ENCODE peak calls at places on chromosomes 4 and X, in five cellular contexts. Z is body of pancreas, O is coronary artery, T is right atrium auricular region, C is aorta. I is an unnamed sample.

GRCh38 chr4:168218663-168219062 is 99.9 kb downstream of the DDX60 start:
- DNase-seq in T (no peak), C (no peak), Z (no peak), O (no peak), I (no peak)

GRCh38 chrX:150449313-150449712 is 86.2 kb downstream of the MAMLD1 start:
- DNase-seq in C (no peak), Z (no peak), T (no peak), O (no peak), I (no peak)

GRCh38 chrX:13669246-13669689 is 16.3 kb downstream of the TCEANC start:
- DNase-seq in Z (peak), O (no peak), T (peak), C (peak), I (no peak)

GRCh38 chr4:141329174-141329569 is 108.5 kb downstream of the ZNF330 start:
- DNase-seq in C (no peak), Z (no peak), T (no peak), O (no peak), I (no peak)

GRCh38 chrX:109614951-109615350 is 10.0 kb downstream of the KCNE5 start:
- DNase-seq in C (no peak), Z (no peak), T (no peak), O (no peak), I (no peak)

GRCh38 chr4:173370130-173370476 is 651 bp upstream of the SAP30 start:
- DNase-seq in O (peak), T (peak), Z (peak), C (peak), I (no peak)

GRCh38 chrX:32530802-32531403 is 680.4 kb downstream of the DMD start:
- DNase-seq in T (no peak), Z (peak), C (no peak), O (no peak), I (peak)

GRCh38 chrX:65783746-65784145 is 116.3 kb downstream of the MSN start:
- DNase-seq in C (no peak), O (no peak), T (no peak), Z (no peak), I (no peak)

GRCh38 chr4:141686146-141686775 is 49.9 kb downstream of the IL15 start:
- DNase-seq in Z (no peak), O (no peak), C (no peak), T (no peak), I (no peak)

GRCh38 chr4:15054546-15054945 is 52.3 kb downstream of the CPEB2 start:
- DNase-seq in C (no peak), O (no peak), Z (no peak), T (no peak), I (no peak)

GRCh38 chr4:6668391-6668790 is 25.3 kb upstream of the S100P start:
- DNase-seq in C (no peak), Z (no peak), O (no peak), T (no peak), I (no peak)

GRCh38 chr4:53196872-53197759 is 168.7 kb downstream of the SCFD2 start:
- DNase-seq in T (no peak), O (no peak), Z (no peak), C (no peak), I (no peak)

GRCh38 chr4:77065382-77065781 is 10.4 kb downstream of the CCNI start:
- DNase-seq in C (no peak), O (no peak), Z (no peak), T (no peak), I (no peak)

GRCh38 chr4:122758033-122758432 is 25.5 kb downstream of the BBS12 start:
- DNase-seq in O (no peak), C (no peak), T (no peak), Z (no peak), I (no peak)

GRCh38 chr4:126582737-126583136 is 1050.0 kb upstream of the INTU start:
- DNase-seq in T (no peak), C (no peak), Z (no peak), O (no peak), I (no peak)

GRCh38 chr4:7325541-7325940 is 109.2 kb downstream of the PSAPL1 start:
- DNase-seq in C (peak), Z (no peak), T (no peak), O (no peak), I (no peak)

GRCh38 chr4:51907001-51907669 is 64.2 kb downstream of the DCUN1D4 start:
- DNase-seq in O (no peak), C (no peak), T (no peak), Z (no peak), I (no peak)

GRCh38 chr4:86896596-86896995 is 4.4 kb upstream of the C4orf36 start:
- DNase-seq in T (no peak), O (no peak), Z (no peak), C (no peak), I (no peak)

GRCh38 chr4:159070742-159071141 is 32.1 kb upstream of the RAPGEF2 start:
- DNase-seq in C (no peak), T (no peak), O (no peak), Z (no peak), I (no peak)

GRCh38 chr4:107999932-108000539 is 10.3 kb downstream of the HADH start:
- DNase-seq in T (no peak), O (no peak), Z (no peak), C (no peak), I (no peak)

GRCh38 chr4:7427326-7428260 is 7.1 kb downstream of the PSAPL1 start:
- DNase-seq in O (peak), C (no peak), Z (peak), T (peak), I (no peak)

GRCh38 chr4:114582625-114583024 is 16.0 kb upstream of the UGT8 start:
- DNase-seq in O (no peak), T (no peak), C (no peak), Z (no peak), I (no peak)

GRCh38 chr4:177023951-177024350 is 231.2 kb upstream of the VEGFC start:
- DNase-seq in T (no peak), Z (no peak), O (no peak), C (no peak), I (no peak)

GRCh38 chr4:6779667-6780565 is 2.6 kb upstream of the KIAA0232 start:
- DNase-seq in Z (no peak), T (no peak), C (no peak), O (no peak), I (no peak)

GRCh38 chr4:88528861-88529260 is 5.3 kb upstream of the PYURF start:
- DNase-seq in T (no peak), C (no peak), O (no peak), Z (no peak), I (no peak)

GRCh38 chrX:134749651-134750450 is 91.6 kb upstream of the PLAC1 start:
- DNase-seq in C (no peak), T (no peak), O (no peak), Z (no peak), I (no peak)

GRCh38 chr4:122038896-122039295 is 87.0 kb upstream of the TRPC3 start:
- DNase-seq in O (no peak), Z (no peak), C (no peak), T (no peak), I (no peak)

GRCh38 chr4:121656269-121656641 is 40.5 kb downstream of the ANXA5 start:
- DNase-seq in T (no peak), Z (peak), C (no peak), O (no peak), I (peak)

GRCh38 chr4:85446462-85446861 is 28.5 kb upstream of the ARHGAP24 start:
- DNase-seq in O (no peak), Z (no peak), C (no peak), T (no peak), I (no peak)

GRCh38 chr4:80306255-80306654 is 29.3 kb upstream of the CFAP299 start:
- DNase-seq in Z (no peak), C (no peak), O (no peak), T (no peak), I (no peak)

GRCh38 chr4:32460972-32461371 is 1740.8 kb downstream of the PCDH7 start:
- DNase-seq in Z (no peak), T (no peak), O (no peak), C (no peak), I (no peak)

GRCh38 chr4:6938237-6938636 is 28.6 kb downstream of the TBC1D14 start:
- DNase-seq in C (peak), T (peak), O (no peak), Z (no peak), I (peak)

GRCh38 chrX:46649421-46650260 is 76.1 kb downstream of the CHST7 start:
- DNase-seq in C (peak), Z (no peak), O (no peak), T (no peak), I (peak)

GRCh38 chrX:48826135-48826875 is at the start of gene ERAS:
- DNase-seq in T (no peak), C (no peak), O (no peak), Z (no peak), I (no peak)

GRCh38 chr4:177302371-177303100 is 7.1 kb upstream of the NEIL3 start:
- DNase-seq in O (no peak), C (no peak), Z (no peak), T (no peak), I (no peak)

GRCh38 chr4:26576171-26576829 is 7.6 kb upstream of the TBC1D19 start:
- DNase-seq in O (no peak), C (no peak), T (no peak), Z (no peak), I (no peak)

GRCh38 chrX:66731398-66731797 is 92.5 kb upstream of the EDA2R start:
- DNase-seq in T (no peak), Z (no peak), C (no peak), O (no peak), I (no peak)

GRCh38 chr4:75180217-75180616 is 247.3 kb downstream of the PARM1 start:
- DNase-seq in Z (no peak), C (no peak), O (no peak), T (no peak), I (no peak)

GRCh38 chr4:75179510-75179909 is 246.6 kb downstream of the PARM1 start:
- DNase-seq in Z (no peak), O (no peak), C (no peak), T (no peak), I (no peak)

GRCh38 chr4:75180790-75181776 is 248.2 kb downstream of the PARM1 start:
- DNase-seq in C (peak), T (no peak), O (no peak), Z (no peak), I (no peak)
- H3K27ac ChIP-seq in C (no peak), T (no peak), O (peak), Z (no peak), I (no peak)

DNA sequence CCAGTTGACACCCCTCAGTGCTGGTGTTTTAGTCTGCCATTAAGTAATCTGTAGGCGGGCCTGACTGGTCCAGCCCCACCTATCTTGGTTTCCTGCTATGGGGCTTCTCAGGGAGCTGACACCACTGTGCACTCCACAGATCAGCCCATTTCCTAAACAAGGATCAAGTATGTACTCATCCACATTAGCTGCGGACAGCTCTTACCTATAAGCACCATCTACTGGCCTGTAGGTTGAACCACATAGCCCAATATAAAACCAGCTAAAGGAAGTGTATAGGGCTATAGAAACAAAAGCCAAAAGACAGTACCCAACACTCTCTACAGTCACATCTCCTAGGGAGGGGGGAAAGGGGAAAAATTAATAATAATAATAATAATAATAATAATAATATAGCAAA is 353.5 kb upstream of the CXorf51B start:
- DNase-seq in Z (no peak), T (no peak), C (no peak), O (no peak), I (no peak)
- H3K27ac ChIP-seq in Z (no peak), T (no peak), C (no peak), O (no peak), I (no peak)

DNA sequence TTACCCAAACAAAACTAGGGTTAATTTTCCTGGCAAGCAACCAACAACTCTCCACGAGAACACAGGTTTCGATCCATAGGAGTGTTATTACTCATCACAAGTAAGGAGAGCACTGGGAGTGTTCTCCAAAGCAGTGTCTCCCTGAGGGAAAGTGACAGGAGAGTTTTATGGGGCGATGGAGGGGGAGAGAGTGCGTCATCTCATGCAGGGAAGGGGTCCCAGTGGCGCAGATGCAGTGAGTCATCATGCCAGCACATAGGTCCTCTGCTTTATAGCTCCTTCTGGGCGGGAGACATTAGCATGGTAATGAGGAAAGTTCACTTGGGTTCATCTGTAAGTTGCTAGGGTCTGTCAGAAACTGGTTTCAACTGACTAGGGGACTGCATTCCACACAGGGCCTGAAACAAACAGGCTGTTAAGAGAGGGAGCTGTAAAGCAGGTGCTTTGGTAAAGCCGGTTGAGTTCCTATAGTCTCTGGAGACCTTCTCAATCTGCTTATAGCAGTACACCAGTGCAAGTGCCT is 12.7 kb upstream of the BOD1L1 start:
- DNase-seq in O (no peak), T (no peak), Z (no peak), C (no peak), I (no peak)
- H3K27ac ChIP-seq in O (no peak), T (no peak), Z (no peak), C (no peak), I (no peak)

GRCh38 chr4:47482326-47482725 is 2.7 kb upstream of the ATP10D start:
- DNase-seq in Z (no peak), C (no peak), T (no peak), O (no peak), I (no peak)

GRCh38 chr4:47485047-47485692 is at the start of gene ATP10D:
- DNase-seq in Z (peak), T (peak), O (peak), C (peak), I (peak)

GRCh38 chr4:47486306-47486705 is 1.2 kb downstream of the ATP10D start:
- DNase-seq in T (no peak), C (no peak), O (no peak), Z (no peak), I (no peak)

GRCh38 chr4:47484169-47484568 is 906 bp upstream of the ATP10D start:
- DNase-seq in O (no peak), T (no peak), C (no peak), Z (no peak), I (no peak)

GRCh38 chr4:47483722-47484121 is 1.4 kb upstream of the ATP10D start:
- DNase-seq in Z (no peak), O (no peak), C (no peak), T (no peak), I (no peak)
- H3K27ac ChIP-seq in Z (no peak), O (peak), C (peak), T (peak), I (no peak)

GRCh38 chrX:136933617-136934145 is 53.2 kb upstream of the RBMX start:
- DNase-seq in Z (peak), O (no peak), C (no peak), T (no peak), I (no peak)
- H3K27ac ChIP-seq in Z (no peak), O (no peak), C (peak), T (no peak), I (no peak)

DNA sequence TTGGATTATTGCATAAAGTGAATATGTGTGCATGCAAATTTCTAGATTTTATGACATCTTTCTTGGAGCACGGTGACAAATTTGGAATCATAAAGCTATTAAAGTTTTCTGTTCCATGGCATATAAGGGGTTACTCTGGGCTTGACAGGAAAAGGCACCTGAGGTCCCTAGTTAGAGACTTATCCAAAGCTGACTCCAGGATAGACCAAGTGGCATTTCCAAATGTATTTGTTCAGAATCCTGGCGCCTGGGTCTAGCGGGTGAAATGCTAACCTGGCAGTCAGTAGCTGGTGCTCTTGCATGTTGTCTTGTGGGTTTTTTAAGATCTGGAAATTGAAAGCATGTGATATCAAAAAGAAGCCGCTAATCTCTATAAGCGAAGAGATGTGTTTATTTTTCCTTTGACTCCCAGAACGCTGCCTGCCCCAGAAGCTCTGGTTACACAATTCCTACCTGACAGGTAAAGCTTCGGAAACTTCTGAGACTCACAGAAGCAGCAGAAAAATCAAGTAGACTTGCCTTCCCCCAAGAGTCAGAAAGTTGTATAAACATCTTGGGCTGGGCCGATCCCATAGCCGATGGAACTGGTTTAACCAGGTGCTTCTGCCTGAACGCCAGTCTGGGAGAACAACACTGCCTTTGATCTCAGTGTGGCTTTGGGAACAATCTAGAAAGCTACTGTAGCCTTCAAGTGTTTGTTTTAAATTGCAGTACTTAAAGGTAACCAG is 12.9 kb upstream of the ZCCHC4 start:
- DNase-seq in C (no peak), Z (peak), O (no peak), T (no peak), I (no peak)
- H3K27ac ChIP-seq in C (no peak), Z (peak), O (no peak), T (no peak), I (no peak)

DNA sequence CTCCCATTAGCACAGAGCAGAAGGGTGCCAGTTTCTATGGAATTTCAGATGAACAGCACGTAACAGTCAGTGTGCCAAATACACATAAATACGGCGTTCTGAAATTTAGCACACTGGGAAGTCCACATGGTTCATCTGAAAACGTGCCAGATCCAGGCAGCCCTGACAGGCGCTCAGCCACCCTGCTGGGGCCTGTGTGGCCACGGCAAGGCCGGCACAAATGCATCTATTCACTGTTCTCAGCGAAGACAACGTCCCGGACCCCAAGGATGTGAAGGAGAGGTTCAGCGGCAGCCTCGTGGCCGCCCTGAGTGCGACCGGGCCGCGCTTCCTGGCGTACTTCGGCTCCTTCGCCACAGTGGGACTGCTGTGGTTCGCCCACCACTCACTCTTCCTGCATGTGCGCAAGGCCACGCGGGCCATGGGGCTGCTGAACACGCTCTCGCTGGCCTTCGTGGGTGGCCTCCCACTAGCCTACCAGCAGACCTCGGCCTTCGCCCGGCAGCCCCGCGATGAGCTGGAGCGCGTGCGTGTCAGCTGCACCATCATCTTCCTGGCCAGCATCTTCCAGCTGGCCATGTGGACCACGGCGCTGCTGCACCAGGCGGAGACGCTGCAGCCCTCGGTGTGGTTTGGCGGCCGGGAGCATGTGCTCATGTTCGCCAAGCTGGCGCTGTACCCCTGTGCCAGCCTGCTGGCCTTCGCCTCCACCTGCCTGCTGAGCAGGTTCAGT is 15.6 kb downstream of the DGKQ start:
- DNase-seq in T (no peak), O (no peak), Z (peak), C (peak), I (no peak)
- H3K27ac ChIP-seq in T (no peak), O (no peak), Z (no peak), C (no peak), I (no peak)

GRCh38 chr4:112156546-112156945 is 11.3 kb downstream of the FAM241A start:
- DNase-seq in C (no peak), Z (no peak), O (no peak), T (no peak), I (no peak)
- H3K27ac ChIP-seq in C (no peak), Z (no peak), O (no peak), T (no peak), I (no peak)

GRCh38 chr4:147693202-147693601 is 9.2 kb upstream of the PRMT9 start:
- DNase-seq in C (no peak), T (no peak), Z (no peak), O (no peak), I (no peak)

GRCh38 chr4:147691820-147692219 is 7.9 kb upstream of the PRMT9 start:
- DNase-seq in Z (no peak), C (no peak), O (no peak), T (no peak), I (no peak)

GRCh38 chr4:147696866-147697265 is 12.9 kb upstream of the PRMT9 start:
- DNase-seq in Z (no peak), C (no peak), T (no peak), O (no peak), I (no peak)
- H3K27ac ChIP-seq in Z (no peak), C (no peak), T (no peak), O (no peak), I (no peak)

GRCh38 chr4:8762951-8763735 is 108.5 kb downstream of the HMX1 start:
- DNase-seq in Z (no peak), O (peak), T (no peak), C (peak), I (no peak)

GRCh38 chr4:8766610-8767009 is 105.0 kb downstream of the HMX1 start:
- DNase-seq in T (no peak), C (peak), Z (no peak), O (peak), I (no peak)

GRCh38 chr4:8765631-8766590 is 105.7 kb downstream of the HMX1 start:
- DNase-seq in C (peak), O (peak), T (no peak), Z (no peak), I (no peak)

GRCh38 chr4:8763966-8764901 is 107.4 kb downstream of the HMX1 start:
- DNase-seq in T (no peak), Z (no peak), O (peak), C (peak), I (no peak)

DNA sequence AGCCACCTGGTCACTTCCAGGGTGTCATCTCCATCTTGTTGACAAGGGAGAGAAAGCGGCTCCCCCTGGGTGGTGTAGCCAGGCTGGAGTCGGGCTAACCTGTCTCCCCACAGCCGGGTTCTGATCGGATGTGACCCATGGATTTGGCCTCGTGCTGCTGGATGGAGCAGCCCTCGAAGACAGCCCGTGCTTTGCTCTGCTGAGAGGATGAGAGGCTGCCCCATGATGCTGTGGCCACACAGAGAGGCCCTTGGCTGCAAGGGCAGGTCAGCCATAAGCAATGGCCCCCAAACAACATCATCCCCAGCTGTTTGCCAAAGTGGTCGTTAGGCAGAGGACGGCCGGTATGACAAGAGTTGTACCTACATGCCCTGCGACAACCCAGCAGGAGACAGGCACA is 106.6 kb downstream of the HMX1 start:
- DNase-seq in O (peak), T (no peak), C (peak), Z (no peak), I (no peak)
- H3K27ac ChIP-seq in O (no peak), T (no peak), C (no peak), Z (no peak), I (no peak)